ENCODE peak calls at places on chromosomes 7 and 10, in ten cellular contexts. Q is cardiac septum; X is effector memory CD4-positive, alpha-beta T cell; C is HuH-7; V is ELR; Z is stimulated activated CD8-positive, alpha-beta memory T cell treated with anti-CD3 and anti-CD28 coated beads, Interleukin-7, amount 100 ng/mL, for 24 hours; I is kidney glomerular epithelial cell; U is stimulated activated CD4-positive, alpha-beta T cell treated with anti-CD3 and anti-CD28 coated beads, TNF-alpha, amount 100 ng/mL, for 48 hours; H is adipocyte; L is Calu3. B is an unnamed sample.
A peak's percentile ranks its signal among the peaks of the same experiment; 100 is the strongest.

GRCh38 chr7:112084506-112084905 is 121.7 kb downstream of the DOCK4 start:
- DNase-seq in Q (no peak), X (no peak), C (no peak), V (no peak), Z (no peak), I (no peak), U (no peak), H (peak; percentile 71), L (no peak), B (no peak)

GRCh38 chr7:74223711-74224510 is 14.1 kb downstream of the LAT2 start:
- DNase-seq in Q (no peak), X (no peak), C (no peak), V (no peak), Z (no peak), I (no peak), U (no peak), H (no peak), L (no peak), B (no peak)

GRCh38 chr7:11830582-11831382 is 1.2 kb downstream of the THSD7A start:
- DNase-seq in Q (no peak), X (no peak), C (peak; percentile 40), V (peak; percentile 58), Z (no peak), I (peak; percentile 55), U (no peak), H (peak; percentile 5), L (peak; percentile 19), B (no peak)

GRCh38 chr7:158957507-158957900 is 101.1 kb downstream of the DYNC2I1 start:
- DNase-seq in Q (no peak), X (no peak), C (no peak), V (no peak), Z (no peak), I (no peak), U (no peak), H (no peak), L (no peak), B (no peak)

GRCh38 chr10:7161484-7162283 is 249.2 kb downstream of the SFMBT2 start:
- DNase-seq in Q (no peak), X (no peak), C (no peak), V (no peak), Z (no peak), I (no peak), U (no peak), H (no peak), L (no peak), B (no peak)

GRCh38 chr10:90734415-90734814 is 123.4 kb downstream of the HTR7 start:
- DNase-seq in Q (no peak), X (no peak), C (no peak), V (no peak), Z (no peak), I (no peak), U (no peak), H (no peak), L (no peak), B (no peak)

GRCh38 chr7:603152-603941 is 83.7 kb upstream of the PDGFA start:
- DNase-seq in Q (no peak), X (no peak), C (no peak), V (no peak), Z (no peak), I (no peak), U (no peak), H (no peak), L (no peak), B (no peak)

GRCh38 chr7:130971297-130971696 is 237.3 kb upstream of the KLF14 start:
- DNase-seq in Q (no peak), X (no peak), C (no peak), V (peak; percentile 52), Z (no peak), I (no peak), U (no peak), H (no peak), L (no peak), B (peak; percentile 53)

GRCh38 chr7:84249651-84250050 is 55.1 kb upstream of the SEMA3A start:
- DNase-seq in Q (no peak), X (no peak), C (no peak), V (no peak), Z (no peak), I (no peak), U (no peak), H (no peak), L (no peak), B (no peak)

GRCh38 chr7:90723866-90724265 is 127.7 kb downstream of the CDK14 start:
- DNase-seq in Q (no peak), X (no peak), C (no peak), V (no peak), Z (no peak), I (no peak), U (no peak), H (no peak), L (no peak), B (no peak)